ENCODE peak calls at places on chromosomes 2 and 18, in four cellular contexts. O is H1, T is HepG2, Y is K562. V is an unnamed sample.

GRCh38 chr18:44917865-44918476 is 237.3 kb downstream of the SETBP1 start:
- DNase-seq in O (no peak), T (peak; percentile 10), Y (no peak), V (no peak)

GRCh38 chr2:225282858-225283693 is 116.4 kb upstream of the NYAP2 start:
- DNase-seq in O (peak; percentile 10), T (peak; percentile 16), Y (peak; percentile 8), V (no peak)

GRCh38 chr18:41745166-41746049 is 209.6 kb upstream of the PIK3C3 start:
- DNase-seq in O (peak; percentile 47), T (peak; percentile 21), Y (no peak), V (no peak)

GRCh38 chr2:69668598-69668997 is 25.1 kb upstream of the AAK1 start:
- DNase-seq in O (no peak), T (no peak), Y (no peak), V (no peak)

GRCh38 chr2:235964787-235965390 is 203.3 kb downstream of the GBX2 start:
- DNase-seq in O (no peak), T (no peak), Y (no peak), V (no peak)

GRCh38 chr2:23669413-23670244 is 257.3 kb downstream of the ATAD2B start:
- DNase-seq in O (no peak), T (peak; percentile 46), Y (no peak), V (no peak)

GRCh38 chr2:152710713-152711112 is 6.5 kb downstream of the PRPF40A start:
- DNase-seq in O (no peak), T (no peak), Y (no peak), V (no peak)

GRCh38 chr2:30979822-30980245 is 158.4 kb downstream of the GALNT14 start:
- DNase-seq in O (no peak), T (no peak), Y (no peak), V (no peak)

GRCh38 chr2:144403940-144404339 is 116.0 kb downstream of the ZEB2 start:
- DNase-seq in O (no peak), T (peak; percentile 7), Y (no peak), V (no peak)

GRCh38 chr18:21194871-21195771 is 46.9 kb upstream of the GREB1L start:
- DNase-seq in O (no peak), T (peak; percentile 24), Y (peak; percentile 14), V (no peak)

GRCh38 chr2:148541792-148542191 is 102.8 kb upstream of the EPC2 start:
- DNase-seq in O (no peak), T (no peak), Y (no peak), V (no peak)

GRCh38 chr2:96344011-96344410 is 8.4 kb downstream of the NCAPH start:
- DNase-seq in O (no peak), T (no peak), Y (no peak), V (peak; percentile 91)

GRCh38 chr18:57113783-57114465 is 33.0 kb upstream of the BOD1L2 start:
- DNase-seq in O (no peak), T (no peak), Y (no peak), V (no peak)

GRCh38 chr18:74897971-74898657 is 300.4 kb downstream of the ZNF407 start:
- DNase-seq in O (no peak), T (no peak), Y (no peak), V (no peak)

GRCh38 chr2:43099797-43100196 is 126.6 kb downstream of the ZFP36L2 start:
- DNase-seq in O (no peak), T (no peak), Y (no peak), V (no peak)

GRCh38 chr2:188884051-188884450 is 90.1 kb upstream of the COL3A1 start:
- DNase-seq in O (no peak), T (no peak), Y (no peak), V (no peak)

GRCh38 chr2:227576110-227576509 is 22.6 kb upstream of the SCYGR2 start:
- DNase-seq in O (no peak), T (no peak), Y (no peak), V (no peak)

GRCh38 chr2:61023670-61024069 is 5.6 kb upstream of the PUS10 start:
- DNase-seq in O (no peak), T (no peak), Y (no peak), V (no peak)

GRCh38 chr18:34880882-34881852 is 160.0 kb upstream of the MAPRE2 start:
- DNase-seq in O (no peak), T (peak; percentile 53), Y (no peak), V (no peak)

GRCh38 chr2:207315131-207315530 is 149.4 kb upstream of the KLF7 start:
- DNase-seq in O (no peak), T (no peak), Y (no peak), V (no peak)
- TF ChIP-seq ATF3 in O (no peak), T (no peak), Y (no peak), V (no peak)

GRCh38 chr2:20509301-20509765 is 62.5 kb downstream of the RHOB start:
- DNase-seq in O (no peak), T (no peak), Y (no peak), V (no peak)

GRCh38 chr2:20507711-20508110 is 60.8 kb downstream of the RHOB start:
- DNase-seq in O (no peak), T (no peak), Y (no peak), V (no peak)

GRCh38 chr2:20509766-20510490 is 63.1 kb downstream of the RHOB start:
- DNase-seq in O (peak; percentile 31), T (peak; percentile 76), Y (peak; percentile 82), V (no peak)

GRCh38 chr2:20506281-20506685 is 59.4 kb downstream of the RHOB start:
- DNase-seq in O (no peak), T (peak; percentile 75), Y (no peak), V (no peak)

DNA sequence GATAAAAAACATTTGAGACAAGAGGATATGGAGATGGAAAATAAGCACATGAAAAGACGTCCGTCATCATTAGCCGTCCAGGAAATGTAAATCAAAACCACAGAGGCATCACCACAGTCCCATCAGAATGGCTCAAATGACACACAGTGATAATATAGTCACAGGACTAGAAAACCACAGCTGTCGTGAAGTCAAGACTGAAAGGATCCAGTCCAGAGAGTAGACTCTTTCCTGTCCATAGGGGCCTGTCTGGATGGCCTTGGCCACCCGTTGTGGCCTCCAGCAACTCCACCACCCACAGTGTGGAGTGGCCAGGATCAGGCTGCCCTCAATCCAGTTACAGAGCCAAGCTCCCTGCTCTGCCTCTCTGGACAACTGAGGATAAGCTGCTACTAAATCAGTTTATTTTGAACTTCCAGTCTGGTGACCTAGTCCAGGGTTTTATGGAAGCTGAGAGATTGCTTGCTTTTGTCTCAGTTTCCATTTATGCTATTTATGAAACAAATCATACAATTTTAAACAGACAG is 60.4 kb downstream of the RHOB start:
- DNase-seq in O (no peak), T (no peak), Y (no peak), V (peak; percentile 62)
- TF ChIP-seq KDM1A in O (no peak), T (no peak), Y (no peak), V (no peak)

GRCh38 chr2:131049150-131049718 is 44.0 kb downstream of the FAM168B start:
- DNase-seq in O (no peak), T (no peak), Y (no peak), V (no peak)
- TF ChIP-seq ZNF274 in O (no peak), T (no peak), Y (no peak), V (no peak)

GRCh38 chr2:156657809-156658208 is 221.6 kb downstream of the GPD2 start:
- DNase-seq in O (no peak), T (no peak), Y (no peak), V (no peak)
- TF ChIP-seq ATF3 in O (no peak), T (no peak), Y (no peak), V (no peak)

DNA sequence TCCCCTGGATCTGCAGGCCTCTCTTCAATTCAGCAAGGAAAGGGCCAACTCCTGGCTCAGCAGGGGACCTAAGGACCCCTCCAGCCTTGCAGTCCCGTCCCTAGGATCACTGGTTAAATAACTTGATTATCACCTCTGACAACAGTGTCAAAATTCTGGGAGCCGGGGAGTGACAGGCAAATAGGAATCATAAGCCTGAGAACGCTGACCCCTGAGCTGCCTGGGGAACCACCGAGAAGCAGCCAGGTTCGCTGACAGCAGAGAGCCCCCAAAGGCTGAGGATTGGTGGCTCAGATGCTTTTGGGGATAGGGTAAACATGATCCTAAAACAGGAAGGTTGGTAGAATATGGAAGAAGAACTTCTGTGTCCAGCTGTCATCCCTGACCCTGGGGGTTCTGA is 17.5 kb upstream of the TNS1 start:
- DNase-seq in O (no peak), T (no peak), Y (no peak), V (no peak)
- TF ChIP-seq KDM1A in O (no peak), T (no peak), Y (no peak), V (no peak)

DNA sequence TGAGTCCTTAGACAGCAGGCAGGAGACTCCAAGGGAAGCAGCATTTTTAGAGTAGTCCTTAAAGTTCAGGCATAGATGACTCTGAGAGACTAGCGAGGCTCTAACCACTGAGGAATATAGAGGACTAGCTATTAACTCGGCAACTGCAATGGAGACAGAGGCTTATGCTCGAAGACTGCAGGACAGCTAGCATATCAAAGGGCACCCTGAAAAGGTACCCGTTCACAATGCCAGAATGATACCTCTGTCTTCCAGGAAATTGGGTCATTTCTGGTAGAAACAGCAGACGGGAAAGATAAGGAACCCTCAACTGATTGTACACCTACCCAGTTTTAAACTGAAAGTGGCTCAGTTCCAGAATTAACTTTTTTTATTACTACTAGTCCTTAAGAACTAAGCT is 1204.0 kb upstream of the ZEB2 start:
- DNase-seq in O (no peak), T (no peak), Y (peak; percentile 55), V (no peak)
- TF ChIP-seq ZNF274 in O (no peak), T (no peak), Y (no peak), V (no peak)

GRCh38 chr2:63486861-63487290 is 101.4 kb downstream of the WDPCP start:
- DNase-seq in O (no peak), T (no peak), Y (no peak), V (no peak)

GRCh38 chr2:63484901-63485300 is 103.4 kb downstream of the WDPCP start:
- DNase-seq in O (no peak), T (no peak), Y (no peak), V (no peak)

GRCh38 chr2:63494100-63494499 is 94.2 kb downstream of the WDPCP start:
- DNase-seq in O (no peak), T (no peak), Y (no peak), V (no peak)

GRCh38 chr2:63484481-63484880 is 103.8 kb downstream of the WDPCP start:
- DNase-seq in O (no peak), T (no peak), Y (no peak), V (no peak)

DNA sequence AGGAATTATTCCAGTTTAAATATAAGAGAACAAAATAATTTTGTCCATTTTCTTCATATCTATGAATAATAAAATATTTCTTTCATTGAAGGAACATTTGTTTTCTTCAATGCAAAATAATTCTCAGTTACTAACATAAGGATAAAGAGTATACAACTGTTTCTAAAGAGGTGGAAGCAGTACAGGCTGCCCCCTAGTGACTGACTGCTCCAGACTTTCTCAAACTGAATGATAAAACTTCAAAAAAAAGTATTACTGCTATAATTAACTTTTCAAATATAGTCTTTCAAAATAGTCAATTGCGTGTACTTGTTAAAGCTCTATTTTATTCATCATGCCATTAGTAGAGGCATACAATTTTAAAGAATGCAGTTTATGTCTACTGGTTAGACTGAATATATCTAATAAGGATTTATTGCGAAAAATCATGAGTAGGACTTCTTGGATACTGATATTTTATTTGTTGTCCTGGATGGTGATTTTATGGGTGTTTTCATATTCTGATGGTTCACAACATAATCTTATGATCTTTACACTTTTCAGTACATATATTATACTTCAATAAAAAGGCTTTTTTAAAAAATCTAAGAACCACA is 100.1 kb downstream of the WDPCP start:
- DNase-seq in O (no peak), T (peak; percentile 21), Y (peak; percentile 8), V (no peak)
- TF ChIP-seq ATF3 in O (no peak), T (no peak), Y (no peak), V (no peak)

V was measured in GM12878.